ENCODE peak calls at places on chromosomes 7 and 10, in six cellular contexts. E is uterus, I is testis, W is heart left ventricle, B is lower leg skin, F is A549. N is an unnamed sample.
A peak's percentile ranks its signal among the peaks of the same experiment; 100 is the strongest.

GRCh38 chr7:157021071-157021891 is 10.8 kb upstream of the MNX1 start:
- DNase-seq in E (no peak), I (no peak), W (peak; percentile 60), B (no peak), F (no peak), N (peak; percentile 81)

GRCh38 chr10:133151528-133151927 is 8.5 kb upstream of the KNDC1 start:
- DNase-seq in E (no peak), I (no peak), W (no peak), B (no peak), F (no peak), N (no peak)

GRCh38 chr10:98470850-98471249 is 24.1 kb upstream of the HPS1 start:
- DNase-seq in E (no peak), I (no peak), W (no peak), B (no peak), F (no peak), N (no peak)

GRCh38 chr7:38883706-38884105 is 25.3 kb downstream of the VPS41 start:
- DNase-seq in E (no peak), I (no peak), W (no peak), B (no peak), F (no peak), N (no peak)

GRCh38 chr7:139422126-139422525 is 61.3 kb downstream of the KLRG2 start:
- DNase-seq in E (no peak), I (no peak), W (no peak), B (no peak), F (no peak), N (no peak)

GRCh38 chr10:127826161-127826740 is 66.5 kb downstream of the CLRN3 start:
- DNase-seq in E (no peak), I (no peak), W (no peak), B (no peak), F (no peak), N (no peak)

GRCh38 chr7:151687523-151688235 is 168.0 kb upstream of the RHEB start:
- DNase-seq in E (peak; percentile 88), I (no peak), W (peak; percentile 73), B (peak; percentile 69), F (peak; percentile 99), N (peak; percentile 87)

GRCh38 chr7:155754165-155754564 is 58.1 kb downstream of the SHH start:
- DNase-seq in E (no peak), I (no peak), W (no peak), B (no peak), F (no peak), N (no peak)

GRCh38 chr10:48713966-48714618 is 29.4 kb downstream of the WDFY4 start:
- DNase-seq in E (no peak), I (no peak), W (no peak), B (no peak), F (no peak), N (no peak)

GRCh38 chr7:92794846-92795245 is 41.5 kb downstream of the CDK6 start:
- DNase-seq in E (no peak), I (no peak), W (no peak), B (no peak), F (no peak), N (no peak)

GRCh38 chr7:92794386-92794785 is 42.0 kb downstream of the CDK6 start:
- DNase-seq in E (no peak), I (no peak), W (no peak), B (no peak), F (no peak), N (no peak)

GRCh38 chr7:92788559-92789183 is 47.7 kb downstream of the CDK6 start:
- DNase-seq in E (no peak), I (no peak), W (no peak), B (no peak), F (no peak), N (no peak)

GRCh38 chr7:92793656-92794205 is 42.6 kb downstream of the CDK6 start:
- DNase-seq in E (no peak), I (no peak), W (no peak), B (no peak), F (no peak), N (no peak)

DNA sequence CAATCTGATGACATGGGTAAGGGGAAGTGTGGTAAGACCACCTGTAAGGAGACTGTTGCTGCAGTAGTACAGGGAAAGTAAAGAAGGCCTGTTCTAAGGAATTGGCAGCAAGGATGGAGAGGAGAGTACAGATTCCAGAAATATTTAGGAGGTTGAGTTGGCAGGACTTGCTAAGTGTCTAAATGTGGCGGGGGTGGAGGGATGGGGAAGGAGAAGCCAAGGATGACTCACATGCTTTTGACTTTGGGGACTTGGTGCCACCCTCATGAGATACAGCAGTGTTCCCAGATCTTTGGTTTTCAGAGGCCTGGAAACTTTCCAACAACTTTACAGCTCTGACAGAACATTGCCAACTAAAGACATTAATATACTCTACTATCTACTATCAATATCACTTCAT is 45.4 kb downstream of the CDK6 start:
- DNase-seq in E (no peak), I (no peak), W (no peak), B (no peak), F (no peak), N (no peak)
- H3K4me3 ChIP-seq in E (no peak overlapping the region), I (no peak overlapping the region), W (no peak overlapping the region), B (no peak overlapping the region), F (no peak overlapping the region), N (no peak overlapping the region)

DNA sequence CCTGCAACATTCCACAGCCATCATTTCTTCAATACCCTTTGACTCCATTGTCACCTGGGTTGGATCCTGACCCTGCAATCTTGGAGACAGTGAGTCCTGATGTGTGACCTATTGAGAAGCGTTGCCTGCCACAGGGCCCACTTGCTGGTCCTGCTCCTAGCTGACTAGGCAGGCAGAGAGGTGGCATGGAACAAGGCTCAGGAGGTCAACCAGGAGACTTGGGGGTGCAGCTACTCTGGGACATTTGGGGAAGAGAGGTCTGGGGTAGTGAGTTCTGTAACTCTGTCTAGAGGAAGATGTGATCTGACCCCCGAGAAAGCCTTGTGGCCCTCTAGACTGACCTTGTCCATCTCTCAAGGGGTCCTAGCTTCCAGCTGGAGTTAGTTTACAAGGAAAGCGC is 1.8 kb downstream of the ZMIZ2 start:
- DNase-seq in E (no peak), I (no peak), W (peak; percentile 24), B (no peak), F (no peak), N (no peak)
- H3K4me3 ChIP-seq in E (no peak overlapping the region), I (no peak overlapping the region), W (peak overlapping the region; percentile 9), B (no peak overlapping the region), F (no peak overlapping the region), N (peak overlapping the region; percentile 99)

DNA sequence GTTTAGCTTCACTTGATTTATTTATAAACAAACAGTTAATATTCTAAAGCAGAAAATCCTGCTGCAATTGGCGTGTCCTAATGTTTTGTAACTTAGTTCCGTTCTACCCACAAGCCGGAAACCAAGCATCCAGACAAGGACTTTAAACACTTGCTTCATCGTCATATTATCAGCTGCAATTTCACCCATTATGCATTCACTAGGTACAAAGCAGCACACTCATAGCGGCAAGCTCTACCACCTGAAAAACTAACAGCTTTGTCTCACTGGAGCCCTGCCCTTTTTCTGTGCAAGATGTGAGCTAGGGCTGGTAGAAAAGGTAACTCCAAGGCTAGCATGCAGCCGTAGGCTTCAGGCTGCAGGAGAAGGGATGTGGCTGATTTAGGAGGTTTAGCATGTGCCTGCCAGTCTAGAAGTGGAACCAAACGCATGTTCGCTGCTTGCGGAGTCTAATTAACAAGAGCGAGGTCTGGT is 43.7 kb upstream of the BPGM start:
- DNase-seq in E (no peak), I (no peak), W (no peak), B (no peak), F (no peak), N (peak; percentile 25)
- H3K4me3 ChIP-seq in E (no peak overlapping the region), I (peak overlapping the region; percentile 16), W (no peak overlapping the region), B (no peak overlapping the region), F (no peak overlapping the region), N (no peak overlapping the region)

DNA sequence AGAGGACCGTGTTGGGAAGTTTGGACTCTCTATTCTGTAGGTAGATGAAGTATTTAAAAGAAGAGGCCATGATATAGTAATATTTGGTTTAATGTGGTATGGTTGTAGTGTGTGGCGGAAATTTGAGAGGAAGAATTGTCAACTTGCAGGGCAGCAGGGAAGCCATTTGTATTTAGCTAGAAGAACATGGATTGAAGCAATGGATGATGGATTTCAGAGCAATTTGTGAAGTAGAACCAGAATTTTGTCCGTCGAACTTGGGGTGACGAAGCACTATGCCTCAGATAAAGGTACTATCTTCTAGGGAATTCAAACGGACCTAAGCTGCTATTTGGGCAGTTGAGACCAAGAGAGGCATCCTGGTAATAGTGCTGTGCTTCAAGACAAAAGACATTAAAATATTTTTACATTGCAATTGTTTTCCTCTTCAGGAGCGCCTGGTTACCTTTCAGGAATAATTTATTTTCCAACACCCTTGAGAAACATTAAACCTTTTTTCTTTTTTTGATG is 615 bp upstream of the WBP1L start:
- DNase-seq in E (no peak), I (no peak), W (no peak), B (no peak), F (no peak), N (no peak)
- H3K4me3 ChIP-seq in E (peak overlapping the region; percentile 28), I (peak overlapping the region; percentile 95), W (peak overlapping the region; percentile 48), B (no peak overlapping the region), F (no peak overlapping the region), N (peak overlapping the region; percentile 76)

GRCh38 chr7:31052841-31053601 is 913 bp downstream of the ADCYAP1R1 start:
- DNase-seq in E (no peak), I (no peak), W (no peak), B (no peak), F (no peak), N (no peak)

GRCh38 chr7:31054608-31055273 is 2.6 kb downstream of the ADCYAP1R1 start:
- DNase-seq in E (no peak), I (no peak), W (no peak), B (no peak), F (no peak), N (no peak)

GRCh38 chr7:31053986-31054385 is 1.9 kb downstream of the ADCYAP1R1 start:
- DNase-seq in E (no peak), I (no peak), W (no peak), B (no peak), F (no peak), N (no peak)

GRCh38 chr7:31051598-31052503 is at the start of gene ADCYAP1R1:
- DNase-seq in E (peak; percentile 25), I (peak; percentile 69), W (no peak), B (no peak), F (no peak), N (no peak)

GRCh38 chr7:31052504-31052840 is 364 bp downstream of the ADCYAP1R1 start:
- DNase-seq in E (no peak), I (no peak), W (no peak), B (no peak), F (no peak), N (peak; percentile 83)
- H3K4me3 ChIP-seq in E (peak overlapping the region; percentile 33), I (peak overlapping the region; percentile 56), W (peak overlapping the region; percentile 58), B (no peak overlapping the region), F (peak overlapping the region; percentile 49), N (peak overlapping the region; percentile 34)

N was measured in upper lobe of left lung.